ENCODE peak calls at places on chromosomes 12 and 14, in six cellular contexts. I is uterus, P is transverse colon, Q is fibroblast of lung, M is tibial nerve, L is psoas muscle. J is an unnamed sample.

GRCh38 chr14:88613552-88614010 is 50.7 kb downstream of the ZC3H14 start:
- DNase-seq in I (no peak), P (no peak), Q (peak; percentile 90), M (no peak), L (no peak), J (no peak)

GRCh38 chr12:65533177-65533883 is 254.8 kb downstream of the MSRB3 start:
- DNase-seq in I (no peak), P (no peak), Q (peak; percentile 86), M (no peak), L (no peak), J (no peak)

GRCh38 chr12:93572712-93573551 is 457 bp downstream of the SOCS2 start:
- DNase-seq in I (no peak), P (peak; percentile 41), Q (peak; percentile 56), M (no peak), L (peak; percentile 43), J (no peak)

GRCh38 chr14:64649383-64649998 is 54.7 kb upstream of the PLEKHG3 start:
- DNase-seq in I (peak; percentile 81), P (peak; percentile 20), Q (peak; percentile 60), M (peak; percentile 81), L (peak; percentile 50), J (peak; percentile 21)

GRCh38 chr14:84006643-84007137 is 1523.3 kb upstream of the FLRT2 start:
- DNase-seq in I (peak; percentile 40), P (no peak), Q (no peak), M (no peak), L (no peak), J (no peak)

GRCh38 chr12:43882578-43883178 is 46.8 kb downstream of the TMEM117 start:
- DNase-seq in I (no peak), P (peak; percentile 12), Q (peak; percentile 50), M (peak; percentile 43), L (no peak), J (no peak)

GRCh38 chr12:102120564-102120873 is 536 bp downstream of the PARPBP start:
- DNase-seq in I (no peak), P (no peak), Q (no peak), M (no peak), L (no peak), J (no peak)

GRCh38 chr12:2796187-2796663 is 1.5 kb downstream of the FKBP4 start:
- DNase-seq in I (no peak), P (no peak), Q (no peak), M (no peak), L (no peak), J (no peak)

GRCh38 chr14:32417956-32418552 is 89.0 kb downstream of the AKAP6 start:
- DNase-seq in I (no peak), P (peak; percentile 40), Q (peak; percentile 79), M (no peak), L (no peak), J (peak; percentile 88)

GRCh38 chr12:9750276-9751203 is 10.2 kb downstream of the CD69 start:
- DNase-seq in I (peak; percentile 49), P (peak; percentile 31), Q (peak; percentile 56), M (peak; percentile 75), L (no peak), J (peak; percentile 62)

GRCh38 chr14:68979722-68980552 is 835 bp upstream of the ACTN1 start:
- DNase-seq in I (peak; percentile 58), P (peak; percentile 61), Q (peak; percentile 78), M (no peak), L (peak; percentile 60), J (peak; percentile 42)

GRCh38 chr12:118704517-118704916 is 276.8 kb upstream of the SRRM4 start:
- DNase-seq in I (no peak), P (no peak), Q (no peak), M (no peak), L (no peak), J (no peak)

GRCh38 chr14:21098134-21098891 is at the start of gene ZNF219:
- DNase-seq in I (peak; percentile 75), P (peak; percentile 76), Q (peak; percentile 48), M (peak; percentile 47), L (peak; percentile 68), J (peak; percentile 19)

GRCh38 chr14:49218436-49219092 is 367.6 kb downstream of the RPS29 start:
- DNase-seq in I (no peak), P (no peak), Q (peak; percentile 65), M (no peak), L (no peak), J (no peak)

GRCh38 chr12:69471667-69472385 is 1.6 kb downstream of the FRS2 start:
- DNase-seq in I (no peak), P (no peak), Q (peak; percentile 44), M (no peak), L (no peak), J (no peak)

GRCh38 chr14:79369359-79370332 is 841.7 kb downstream of the DIO2 start:
- DNase-seq in I (peak; percentile 79), P (no peak), Q (peak; percentile 99), M (no peak), L (no peak), J (peak; percentile 47)

GRCh38 chr14:68547305-68548193 is 245.3 kb downstream of the ZFP36L1 start:
- DNase-seq in I (peak; percentile 95), P (peak; percentile 62), Q (peak; percentile 90), M (peak; percentile 81), L (peak; percentile 73), J (peak; percentile 84)

GRCh38 chr12:116303076-116303465 is 25.6 kb upstream of the MED13L start:
- DNase-seq in I (no peak), P (no peak), Q (no peak), M (no peak), L (no peak), J (no peak)

GRCh38 chr12:44689587-44689986 is 186.5 kb downstream of the NELL2 start:
- DNase-seq in I (no peak), P (no peak), Q (no peak), M (no peak), L (no peak), J (no peak)

GRCh38 chr12:34402228-34402898 is 380.1 kb downstream of the ALG10 start:
- DNase-seq in I (peak; percentile 5), P (peak; percentile 1), Q (no peak), M (no peak), L (peak; percentile 1), J (peak; percentile 38)

GRCh38 chr14:90242444-90242843 is 13.9 kb upstream of the PSMC1 start:
- DNase-seq in I (no peak), P (no peak), Q (no peak), M (no peak), L (no peak), J (no peak)

GRCh38 chr14:51581017-51581881 is 70.5 kb upstream of the FRMD6 start:
- DNase-seq in I (no peak), P (no peak), Q (peak; percentile 97), M (no peak), L (no peak), J (no peak)

DNA sequence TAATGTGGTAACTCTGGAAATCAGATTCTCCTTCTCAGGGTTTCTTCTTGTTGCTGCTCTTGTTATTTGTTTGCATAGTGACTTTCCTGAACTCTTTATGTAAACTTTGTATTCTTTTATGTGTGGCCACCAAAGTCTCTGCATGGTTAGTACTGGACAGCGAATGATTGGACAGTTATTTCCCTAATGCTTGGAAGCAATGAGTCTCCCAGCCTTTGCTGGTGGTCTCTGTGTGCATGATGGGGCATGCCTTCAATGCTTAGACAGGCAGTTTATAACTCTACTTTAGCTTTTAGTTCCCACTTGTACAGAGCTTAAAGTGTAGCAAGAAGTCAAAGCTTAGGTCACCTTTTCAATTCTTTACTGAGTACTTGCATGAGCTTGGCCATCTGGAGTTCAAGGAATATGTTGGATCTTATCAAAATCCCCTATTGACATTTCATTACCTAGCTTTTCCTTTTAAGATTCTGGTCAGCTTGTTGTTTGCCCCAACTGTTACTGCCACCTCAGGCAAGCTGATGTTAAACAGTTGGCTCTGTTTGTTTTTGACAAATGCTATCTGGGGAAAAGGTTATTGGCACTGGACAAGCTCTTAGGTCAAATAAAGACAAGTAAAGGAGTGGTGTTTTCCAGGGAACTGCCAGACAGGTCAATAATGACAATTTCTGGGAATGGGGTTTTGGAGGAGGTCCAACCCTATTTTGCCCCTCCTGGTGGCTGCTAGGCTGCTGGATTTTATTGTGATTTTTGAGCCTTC is 12.3 kb downstream of the CCDC91 start:
- DNase-seq in I (no peak), P (no peak), Q (no peak), M (no peak), L (no peak), J (peak; percentile 62)
- H3K9me3 ChIP-seq in I (no peaks in the 10 kb centered on the region), P (no peaks in the 10 kb centered on the region), Q (no peaks in the 10 kb centered on the region), M (no peaks in the 10 kb centered on the region), L (peaks cover 3% of the 10 kb centered on the region), J (no peaks in the 10 kb centered on the region)

DNA sequence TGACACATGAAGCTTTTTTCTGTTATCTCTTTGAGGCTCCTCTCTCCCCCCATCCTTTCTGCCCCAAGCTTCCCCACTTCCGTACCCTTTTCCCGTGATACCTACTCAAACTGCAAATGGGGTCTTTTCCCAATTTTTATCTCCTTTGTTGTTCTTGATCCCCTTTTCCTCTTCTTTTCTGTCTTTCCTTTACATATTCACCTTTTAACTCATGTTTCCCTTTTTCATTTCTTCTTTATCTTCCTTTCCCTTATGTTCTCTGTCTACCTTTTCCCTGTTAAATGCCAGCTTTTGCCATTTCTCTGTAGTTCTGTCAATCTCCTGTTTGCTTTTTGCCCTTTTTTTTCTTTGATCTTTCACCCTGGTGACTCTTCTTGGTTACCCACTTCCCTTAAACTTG is 2.6 kb upstream of the BHLHE41 start:
- DNase-seq in I (no peak), P (no peak), Q (no peak), M (no peak), L (no peak), J (no peak)
- H3K27me3 ChIP-seq in I (no peaks in the 10 kb centered on the region), P (peaks cover 32% of the 10 kb centered on the region), Q (no peaks in the 10 kb centered on the region), M (no peaks in the 10 kb centered on the region), L (no peaks in the 10 kb centered on the region), J (no peaks in the 10 kb centered on the region)

GRCh38 chr14:95256776-95257060 is 63.0 kb downstream of the CLMN start:
- DNase-seq in I (no peak), P (no peak), Q (no peak), M (no peak), L (no peak), J (no peak)
- H3K4me3 ChIP-seq in I (no peak overlapping the region), P (no peak overlapping the region), Q (no peak overlapping the region), M (no peak overlapping the region), L (no peak overlapping the region), J (no peak overlapping the region)

GRCh38 chr14:29109589-29109988 is 343.0 kb downstream of the FOXG1 start:
- DNase-seq in I (no peak), P (no peak), Q (no peak), M (no peak), L (no peak), J (no peak)
- H3K9me3 ChIP-seq in I (no peaks in the 10 kb centered on the region), P (no peaks in the 10 kb centered on the region), Q (no peaks in the 10 kb centered on the region), M (peaks cover 2% of the 10 kb centered on the region), L (no peaks in the 10 kb centered on the region), J (no peaks in the 10 kb centered on the region)

GRCh38 chr14:74656964-74657363 is 44.9 kb upstream of the LTBP2 start:
- DNase-seq in I (no peak), P (no peak), Q (no peak), M (no peak), L (no peak), J (no peak)
- H3K27me3 ChIP-seq in I (no peaks in the 10 kb centered on the region), P (no peaks in the 10 kb centered on the region), Q (no peaks in the 10 kb centered on the region), M (no peaks in the 10 kb centered on the region), L (no peaks in the 10 kb centered on the region), J (no peaks in the 10 kb centered on the region)